ENCODE peak calls at places on chromosomes 16 and 17, in five cellular contexts. One of them, this sample, is unnamed.

GRCh38 chr17:52128721-52129120 is 29.8 kb downstream of the CA10 start:
- DNase-seq in NCI-H526: no peak
- DNase-seq in stromal cell of bone marrow: no peak
- DNase-seq in AG09319: no peak
- DNase-seq in activated CD8-positive, alpha-beta memory T cell treated with anti-CD3 and anti-CD28 coated beads for 1 hour: no peak
- DNase-seq in this sample: no peak

GRCh38 chr17:8163978-8164814 is 1.4 kb upstream of the VAMP2 start:
- DNase-seq in stromal cell of bone marrow: no peak
- DNase-seq in NCI-H526: peak
- DNase-seq in AG09319: no peak
- DNase-seq in activated CD8-positive, alpha-beta memory T cell treated with anti-CD3 and anti-CD28 coated beads for 1 hour: no peak
- DNase-seq in this sample: peak

GRCh38 chr16:49278567-49278827 is 3.1 kb downstream of the CBLN1 start:
- DNase-seq in stromal cell of bone marrow: no peak
- DNase-seq in NCI-H526: no peak
- DNase-seq in AG09319: no peak
- DNase-seq in activated CD8-positive, alpha-beta memory T cell treated with anti-CD3 and anti-CD28 coated beads for 1 hour: no peak
- DNase-seq in this sample: no peak

GRCh38 chr17:76120658-76121008 is 17.0 kb upstream of the EXOC7 start:
- DNase-seq in NCI-H526: no peak
- DNase-seq in AG09319: no peak
- DNase-seq in activated CD8-positive, alpha-beta memory T cell treated with anti-CD3 and anti-CD28 coated beads for 1 hour: no peak
- DNase-seq in stromal cell of bone marrow: no peak
- DNase-seq in this sample: no peak

GRCh38 chr17:57578608-57578990 is 166.5 kb downstream of the CCDC182 start:
- DNase-seq in AG09319: no peak
- DNase-seq in activated CD8-positive, alpha-beta memory T cell treated with anti-CD3 and anti-CD28 coated beads for 1 hour: no peak
- DNase-seq in stromal cell of bone marrow: no peak
- DNase-seq in NCI-H526: peak
- DNase-seq in this sample: no peak

GRCh38 chr17:55152236-55152635 is 112.5 kb upstream of the HLF start:
- DNase-seq in NCI-H526: no peak
- DNase-seq in stromal cell of bone marrow: no peak
- DNase-seq in activated CD8-positive, alpha-beta memory T cell treated with anti-CD3 and anti-CD28 coated beads for 1 hour: no peak
- DNase-seq in AG09319: no peak
- DNase-seq in this sample: no peak

GRCh38 chr16:11871193-11871592 is 19.9 kb upstream of the RSL1D1 start:
- DNase-seq in AG09319: no peak
- DNase-seq in stromal cell of bone marrow: no peak
- DNase-seq in NCI-H526: peak
- DNase-seq in activated CD8-positive, alpha-beta memory T cell treated with anti-CD3 and anti-CD28 coated beads for 1 hour: no peak
- DNase-seq in this sample: peak

GRCh38 chr16:72474511-72475123 is 302.7 kb upstream of the PMFBP1 start:
- DNase-seq in stromal cell of bone marrow: peak
- DNase-seq in NCI-H526: no peak
- DNase-seq in AG09319: no peak
- DNase-seq in activated CD8-positive, alpha-beta memory T cell treated with anti-CD3 and anti-CD28 coated beads for 1 hour: no peak
- DNase-seq in this sample: no peak

GRCh38 chr16:28532940-28533647 is 5.7 kb downstream of the NUPR1 start:
- DNase-seq in activated CD8-positive, alpha-beta memory T cell treated with anti-CD3 and anti-CD28 coated beads for 1 hour: no peak
- DNase-seq in NCI-H526: no peak
- DNase-seq in stromal cell of bone marrow: no peak
- DNase-seq in AG09319: no peak
- DNase-seq in this sample: no peak

GRCh38 chr16:57534881-57535658 is 1.3 kb downstream of the CCDC102A start:
- DNase-seq in NCI-H526: no peak
- DNase-seq in stromal cell of bone marrow: no peak
- DNase-seq in activated CD8-positive, alpha-beta memory T cell treated with anti-CD3 and anti-CD28 coated beads for 1 hour: no peak
- DNase-seq in AG09319: no peak
- DNase-seq in this sample: no peak

GRCh38 chr16:12260647-12261262 is 284.2 kb downstream of the SNX29 start:
- DNase-seq in activated CD8-positive, alpha-beta memory T cell treated with anti-CD3 and anti-CD28 coated beads for 1 hour: no peak
- DNase-seq in stromal cell of bone marrow: no peak
- DNase-seq in AG09319: no peak
- DNase-seq in NCI-H526: peak
- DNase-seq in this sample: no peak

GRCh38 chr17:51901242-51901641 is 257.3 kb downstream of the CA10 start:
- DNase-seq in stromal cell of bone marrow: no peak
- DNase-seq in activated CD8-positive, alpha-beta memory T cell treated with anti-CD3 and anti-CD28 coated beads for 1 hour: no peak
- DNase-seq in AG09319: no peak
- DNase-seq in NCI-H526: no peak
- DNase-seq in this sample: no peak

GRCh38 chr17:75371339-75371738 is 34.1 kb downstream of the GRB2 start:
- DNase-seq in AG09319: no peak
- DNase-seq in activated CD8-positive, alpha-beta memory T cell treated with anti-CD3 and anti-CD28 coated beads for 1 hour: no peak
- DNase-seq in stromal cell of bone marrow: no peak
- DNase-seq in NCI-H526: no peak
- DNase-seq in this sample: no peak

GRCh38 chr17:42431758-42432161 is 8.7 kb upstream of the CAVIN1 start:
- DNase-seq in AG09319: no peak
- DNase-seq in NCI-H526: no peak
- DNase-seq in stromal cell of bone marrow: no peak
- DNase-seq in activated CD8-positive, alpha-beta memory T cell treated with anti-CD3 and anti-CD28 coated beads for 1 hour: no peak
- DNase-seq in this sample: no peak

GRCh38 chr16:81545470-81546175 is 101.0 kb downstream of the CMIP start:
- DNase-seq in NCI-H526: no peak
- DNase-seq in AG09319: no peak
- DNase-seq in stromal cell of bone marrow: no peak
- DNase-seq in activated CD8-positive, alpha-beta memory T cell treated with anti-CD3 and anti-CD28 coated beads for 1 hour: no peak
- DNase-seq in this sample: no peak

GRCh38 chr16:76488065-76488417 is 210.8 kb downstream of the CNTNAP4 start:
- DNase-seq in stromal cell of bone marrow: no peak
- DNase-seq in activated CD8-positive, alpha-beta memory T cell treated with anti-CD3 and anti-CD28 coated beads for 1 hour: no peak
- DNase-seq in NCI-H526: no peak
- DNase-seq in AG09319: no peak
- DNase-seq in this sample: no peak

GRCh38 chr16:34050787-34051320 is 591.4 kb downstream of the TP53TG3F start:
- DNase-seq in stromal cell of bone marrow: no peak
- DNase-seq in AG09319: no peak
- DNase-seq in activated CD8-positive, alpha-beta memory T cell treated with anti-CD3 and anti-CD28 coated beads for 1 hour: no peak
- DNase-seq in NCI-H526: no peak
- DNase-seq in this sample: no peak

GRCh38 chr16:82425661-82426060 is 201.1 kb upstream of the CDH13 start:
- DNase-seq in AG09319: no peak
- DNase-seq in NCI-H526: no peak
- DNase-seq in activated CD8-positive, alpha-beta memory T cell treated with anti-CD3 and anti-CD28 coated beads for 1 hour: no peak
- DNase-seq in stromal cell of bone marrow: no peak
- DNase-seq in this sample: no peak

GRCh38 chr16:23371368-23371767 is 69.3 kb downstream of the SCNN1B start:
- DNase-seq in stromal cell of bone marrow: no peak
- DNase-seq in NCI-H526: no peak
- DNase-seq in activated CD8-positive, alpha-beta memory T cell treated with anti-CD3 and anti-CD28 coated beads for 1 hour: no peak
- DNase-seq in AG09319: no peak
- DNase-seq in this sample: no peak

GRCh38 chr17:63984206-63984605 is 11.5 kb upstream of the SCN4A start:
- DNase-seq in AG09319: peak
- DNase-seq in NCI-H526: no peak
- DNase-seq in stromal cell of bone marrow: peak
- DNase-seq in activated CD8-positive, alpha-beta memory T cell treated with anti-CD3 and anti-CD28 coated beads for 1 hour: no peak
- DNase-seq in this sample: no peak

GRCh38 chr16:86519649-86520316 is 9.5 kb downstream of the FOXF1 start:
- DNase-seq in stromal cell of bone marrow: no peak
- DNase-seq in NCI-H526: peak
- DNase-seq in activated CD8-positive, alpha-beta memory T cell treated with anti-CD3 and anti-CD28 coated beads for 1 hour: no peak
- DNase-seq in AG09319: no peak
- DNase-seq in this sample: no peak

GRCh38 chr17:1830288-1830687 is 483 bp downstream of the RPA1 start:
- DNase-seq in NCI-H526: peak
- DNase-seq in AG09319: no peak
- DNase-seq in activated CD8-positive, alpha-beta memory T cell treated with anti-CD3 and anti-CD28 coated beads for 1 hour: no peak
- DNase-seq in stromal cell of bone marrow: no peak
- DNase-seq in this sample: no peak

GRCh38 chr17:50559674-50560184 is 786 bp upstream of the CACNA1G start:
- DNase-seq in AG09319: no peak
- DNase-seq in stromal cell of bone marrow: peak
- DNase-seq in NCI-H526: peak
- DNase-seq in activated CD8-positive, alpha-beta memory T cell treated with anti-CD3 and anti-CD28 coated beads for 1 hour: no peak
- DNase-seq in this sample: no peak

GRCh38 chr16:73047536-73048291 is at the start of gene ZFHX3:
- DNase-seq in stromal cell of bone marrow: no peak
- DNase-seq in activated CD8-positive, alpha-beta memory T cell treated with anti-CD3 and anti-CD28 coated beads for 1 hour: no peak
- DNase-seq in NCI-H526: peak
- DNase-seq in AG09319: no peak
- DNase-seq in this sample: no peak

GRCh38 chr16:3022208-3022696 is 1.5 kb downstream of the HCFC1R1 start:
- DNase-seq in AG09319: peak
- DNase-seq in NCI-H526: no peak
- DNase-seq in activated CD8-positive, alpha-beta memory T cell treated with anti-CD3 and anti-CD28 coated beads for 1 hour: peak
- DNase-seq in stromal cell of bone marrow: peak
- DNase-seq in this sample: peak

This sample was measured in GM04504.